ENCODE peak calls at places on chromosomes 5 and 9, in seven cellular contexts. M is SK-N-SH, Q is HepG2, U is HCT116, X is K562, C is GM12878, I is H1. N is an unnamed sample.

GRCh38 chr9:134545213-134546211 is 96.1 kb upstream of the COL5A1 start:
- DNase-seq in U (no peak), I (no peak), C (no peak), X (no peak), Q (no peak), M (no peak), N (no peak)

GRCh38 chr9:110954822-110955291 is 83.4 kb downstream of the LPAR1 start:
- DNase-seq in X (no peak), C (no peak), M (no peak), I (no peak), U (no peak), Q (no peak), N (no peak)

GRCh38 chr9:133690111-133690561 is 48.0 kb downstream of the SARDH start:
- DNase-seq in M (no peak), X (no peak), C (no peak), Q (no peak), U (no peak), I (no peak), N (peak; percentile 54)

GRCh38 chr5:141560725-141561483 is 57.9 kb downstream of the DIAPH1 start:
- DNase-seq in X (peak; percentile 64), U (peak; percentile 59), C (no peak), M (peak; percentile 68), Q (peak; percentile 10), I (peak; percentile 84), N (peak; percentile 35)

GRCh38 chr9:83362341-83362995 is 175.7 kb downstream of the FRMD3 start:
- DNase-seq in C (no peak), X (no peak), Q (no peak), M (no peak), U (no peak), I (no peak), N (no peak)

GRCh38 chr5:169788168-169788567 is 151.1 kb downstream of the DOCK2 start:
- DNase-seq in C (no peak), M (no peak), I (no peak), X (no peak), U (no peak), Q (no peak), N (no peak)

GRCh38 chr5:176879663-176880392 is 19.3 kb downstream of the HK3 start:
- DNase-seq in X (no peak), U (no peak), C (no peak), I (no peak), M (no peak), Q (no peak), N (no peak)

GRCh38 chr5:127299678-127300077 is 9.1 kb downstream of the MEGF10 start:
- DNase-seq in X (no peak), Q (no peak), I (no peak), U (no peak), C (no peak), M (no peak), N (peak; percentile 17)

GRCh38 chr5:173823721-173824567 is 64.2 kb upstream of the CPEB4 start:
- DNase-seq in X (no peak), Q (peak; percentile 98), U (no peak), I (peak; percentile 9), M (no peak), C (no peak), N (peak; percentile 99)

DNA sequence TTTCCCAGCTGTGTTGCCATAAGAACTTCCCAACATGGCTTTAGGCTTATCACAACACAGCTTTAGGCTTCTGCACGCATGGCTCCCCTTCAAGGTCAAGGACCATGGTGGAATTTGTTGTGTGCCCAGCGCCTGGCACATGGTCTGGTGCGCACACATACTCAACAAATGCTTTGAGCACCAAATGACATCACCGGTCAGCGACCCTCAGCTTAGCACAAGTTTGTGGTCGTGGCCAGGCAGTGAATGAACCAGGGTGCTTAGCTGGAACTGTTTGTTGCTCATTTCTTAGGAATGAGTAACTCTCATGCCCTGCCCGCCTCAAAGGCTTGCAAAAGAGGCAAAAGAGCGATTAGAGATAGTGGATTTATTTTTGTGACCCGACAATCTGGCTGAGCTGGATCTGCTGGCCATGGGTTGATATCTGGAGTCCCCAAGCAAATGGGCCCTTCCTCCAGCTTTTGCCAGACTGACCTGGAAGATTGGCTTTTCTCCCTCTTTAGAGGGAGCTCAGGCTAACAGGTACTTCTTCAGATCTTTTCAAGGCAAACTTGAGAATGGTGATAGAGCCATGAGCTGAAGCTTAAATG is 58.9 kb downstream of the DAP start:
- DNase-seq in X (peak; percentile 77), C (no peak), U (peak; percentile 68), M (no peak), I (no peak), Q (no peak), N (no peak)
- TF ChIP-seq JUND in X (no peak), C (no peak), U (peak; percentile 67), M (peak; percentile 31), I (no peak), Q (no peak), N (no peak)

DNA sequence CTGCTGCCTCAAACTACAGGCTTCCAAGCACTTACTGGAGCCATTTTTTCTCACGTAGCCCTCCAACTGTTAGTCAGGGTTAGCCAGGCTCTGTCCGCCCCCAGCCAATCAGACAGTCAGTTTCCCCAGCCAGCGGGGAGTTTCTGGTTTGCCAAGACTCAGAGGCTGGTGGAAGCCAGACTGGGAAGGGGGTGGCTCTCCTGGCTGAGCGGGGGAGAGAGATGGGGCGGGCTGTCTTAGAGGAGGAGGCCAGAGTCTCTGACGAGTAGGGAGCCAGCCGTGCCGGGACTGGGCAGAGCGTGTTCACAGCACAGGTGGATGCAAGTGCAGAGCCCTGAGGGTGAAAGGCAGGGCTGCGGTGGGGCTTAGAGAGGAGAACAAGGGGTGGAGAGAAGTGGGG is 15.3 kb downstream of the PROP1 start:
- DNase-seq in Q (no peak), M (no peak), C (no peak), U (no peak), X (no peak), I (no peak), N (no peak)
- TF ChIP-seq JUND in Q (no peak), M (no peak), C (no peak), U (no peak), X (no peak), I (no peak), N (no peak)

GRCh38 chr5:42655982-42656660 is 100.5 kb upstream of the CCDC152 start:
- DNase-seq in Q (no peak), X (no peak), I (no peak), C (no peak), U (no peak), M (no peak), N (no peak)
- TF ChIP-seq JUND in Q (no peak), X (no peak), I (no peak), C (no peak), U (no peak), M (no peak), N (no peak)

DNA sequence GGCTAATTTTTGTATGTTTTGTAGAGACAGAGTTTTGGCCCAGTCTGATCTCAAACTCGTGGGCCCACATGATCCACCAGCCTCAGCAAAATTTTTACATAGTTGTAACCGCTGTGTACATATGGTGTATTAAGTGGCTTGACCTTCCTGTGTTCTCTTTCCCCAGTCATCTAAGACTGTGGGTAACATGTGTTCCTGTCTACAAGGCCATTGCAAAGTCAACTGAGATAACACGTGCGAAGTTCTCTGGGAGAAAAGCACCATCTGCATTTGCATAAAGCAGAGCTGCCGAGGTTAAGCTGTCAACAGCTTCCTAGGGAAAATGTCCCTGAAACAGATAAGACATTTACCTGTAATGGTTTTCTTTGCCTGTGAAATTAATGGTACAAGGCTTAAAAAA is 273.7 kb downstream of the FANCC start:
- DNase-seq in X (no peak), U (no peak), C (no peak), I (no peak), M (no peak), Q (no peak), N (no peak)
- TF ChIP-seq JUND in X (no peak), U (no peak), C (no peak), I (no peak), M (no peak), Q (no peak), N (no peak)

DNA sequence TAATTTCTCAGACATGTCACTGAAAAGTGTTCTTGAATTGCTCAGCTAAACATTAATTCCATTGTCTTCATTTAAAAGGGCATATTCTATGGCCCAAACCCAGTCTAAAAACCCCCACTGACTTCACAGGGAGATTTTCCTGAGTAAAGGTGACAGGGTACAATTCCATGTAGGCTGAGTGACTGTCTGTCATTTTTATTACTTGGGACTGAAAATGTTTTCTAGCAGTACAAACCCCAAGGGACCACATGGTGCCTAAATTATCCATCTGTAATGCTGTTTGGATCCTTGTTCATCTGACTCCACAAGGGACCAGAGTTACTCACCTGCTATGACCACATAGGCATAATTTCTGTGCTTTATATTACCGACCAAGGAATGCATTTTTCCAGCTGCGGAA is 349.1 kb downstream of the ZNF608 start:
- DNase-seq in C (no peak), M (no peak), U (no peak), X (no peak), I (no peak), Q (no peak), N (no peak)
- TF ChIP-seq JUND in C (no peak), M (no peak), U (no peak), X (no peak), I (no peak), Q (no peak), N (no peak)

GRCh38 chr5:76926329-76927105 is 26.3 kb upstream of the CRHBP start:
- DNase-seq in M (no peak), U (no peak), X (no peak), Q (no peak), I (no peak), C (no peak), N (no peak)
- TF ChIP-seq JUND in M (no peak), U (no peak), X (no peak), Q (no peak), I (no peak), C (no peak), N (no peak)

DNA sequence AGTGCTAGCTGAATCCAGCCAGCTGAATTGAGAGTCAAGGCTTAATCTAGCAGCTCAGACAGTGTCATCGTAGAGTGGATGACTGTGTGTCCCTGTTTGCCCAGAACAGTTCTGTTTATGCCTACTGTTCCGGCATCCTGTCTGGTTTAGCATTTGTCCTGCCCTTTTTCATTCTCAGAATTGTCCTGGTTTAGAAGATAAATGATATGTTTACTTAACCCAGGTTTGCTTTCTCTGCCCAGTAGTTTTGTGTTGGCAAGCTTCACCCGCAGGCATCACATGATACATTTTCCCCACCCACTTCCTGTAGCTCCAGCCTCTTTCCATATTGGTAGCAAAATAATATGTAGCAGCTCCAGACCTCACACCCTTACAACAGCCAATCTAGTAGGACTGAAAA is 41.2 kb upstream of the ZSWIM6 start:
- DNase-seq in I (no peak), X (no peak), M (no peak), C (no peak), U (no peak), Q (peak; percentile 13), N (no peak)
- TF ChIP-seq JUND in I (no peak), X (no peak), M (no peak), C (no peak), U (no peak), Q (no peak), N (no peak)

GRCh38 chr5:115398726-115399125 is 102.3 kb upstream of the CCDC112 start:
- DNase-seq in X (no peak), U (no peak), I (no peak), Q (no peak), M (no peak), C (no peak), N (no peak)
- TF ChIP-seq JUND in X (no peak), U (no peak), I (no peak), Q (no peak), M (peak; percentile 97), C (no peak), N (no peak)

N was measured in T47D.